ENCODE peak calls at places on chromosomes 5 and 9, in eight cellular contexts. R is right lobe of liver, G is IMR-90, J is heart left ventricle, X is body of pancreas, S is A549, C is endothelial cell of umbilical vein, E is transverse colon. P is an unnamed sample.

GRCh38 chr9:133580971-133581370 is 28.2 kb downstream of the FAM163B start:
- DNase-seq in S (no peak), C (no peak), E (no peak), G (no peak), J (no peak), R (no peak), X (no peak), P (no peak)

GRCh38 chr5:113212244-113212920 is 222.4 kb downstream of the TSSK1B start:
- DNase-seq in E (no peak), C (peak), R (peak), S (no peak), J (peak), X (peak), G (peak), P (peak)

GRCh38 chr5:79518718-79519117 is 4.8 kb upstream of the HOMER1 start:
- DNase-seq in G (no peak), S (no peak), X (no peak), C (no peak), E (no peak), R (no peak), J (no peak), P (no peak)

GRCh38 chr5:20572560-20572959 is 584.6 kb upstream of the CDH18 start:
- DNase-seq in X (no peak), G (peak), R (no peak), S (peak), E (no peak), J (no peak), C (peak), P (no peak)

GRCh38 chr5:154117930-154118329 is 72.6 kb upstream of the GALNT10 start:
- DNase-seq in J (no peak), C (no peak), G (no peak), R (no peak), X (no peak), S (no peak), E (no peak), P (no peak)

GRCh38 chr9:79581388-79581787 is 9.6 kb downstream of the TLE4 start:
- DNase-seq in X (no peak), G (peak), S (no peak), J (no peak), R (no peak), E (peak), C (peak), P (no peak)

GRCh38 chr9:18438300-18438925 is 35.5 kb upstream of the ADAMTSL1 start:
- DNase-seq in G (peak), E (no peak), C (peak), J (peak), R (peak), X (peak), S (no peak), P (peak)

GRCh38 chr9:15155826-15156225 is 151.2 kb downstream of the TTC39B start:
- DNase-seq in G (no peak), S (no peak), C (peak), X (peak), J (peak), R (no peak), E (no peak), P (no peak)

GRCh38 chr5:135190345-135191083 is 156.5 kb upstream of the PITX1 start:
- DNase-seq in J (no peak), R (no peak), S (no peak), G (no peak), C (no peak), X (no peak), E (no peak), P (no peak)

GRCh38 chr5:128241071-128241695 is 157.6 kb downstream of the SLC12A2 start:
- DNase-seq in R (no peak), J (no peak), X (no peak), E (no peak), S (no peak), G (peak), C (no peak), P (no peak)

GRCh38 chr5:179886190-179886589 is 21.5 kb downstream of the TBC1D9B start:
- DNase-seq in E (no peak), J (peak), G (no peak), R (no peak), C (no peak), X (no peak), S (no peak), P (no peak)

GRCh38 chr5:1128977-1129724 is 17.3 kb upstream of the SLC12A7 start:
- DNase-seq in E (no peak), S (no peak), J (no peak), R (no peak), G (no peak), X (no peak), C (no peak), P (no peak)

GRCh38 chr5:38384396-38384795 is 126.0 kb downstream of the EGFLAM start:
- DNase-seq in G (no peak), C (no peak), E (no peak), R (no peak), X (no peak), J (no peak), S (no peak), P (no peak)

GRCh38 chr5:80190960-80191359 is 64.9 kb downstream of the SERINC5 start:
- DNase-seq in C (no peak), E (no peak), R (no peak), S (no peak), J (no peak), G (no peak), X (no peak), P (no peak)

GRCh38 chr9:87786423-87786822 is 60.5 kb downstream of the CTSL start:
- DNase-seq in J (no peak), R (no peak), G (no peak), C (no peak), S (no peak), E (no peak), X (no peak), P (no peak)

GRCh38 chr5:80387063-80387768 is 20.6 kb upstream of the ZFYVE16 start:
- DNase-seq in C (no peak), R (no peak), S (no peak), J (no peak), X (no peak), E (no peak), G (no peak), P (no peak)

GRCh38 chr9:113650207-113651131 is 186.9 kb downstream of the RGS3 start:
- DNase-seq in G (peak), R (peak), J (no peak), X (no peak), E (no peak), C (peak), S (peak), P (no peak)

GRCh38 chr9:114722937-114723620 is 41.1 kb upstream of the TEX48 start:
- DNase-seq in C (no peak), R (no peak), X (no peak), J (no peak), G (no peak), S (no peak), E (no peak), P (no peak)

GRCh38 chr5:171418982-171419662 is at the start of gene FGF18:
- DNase-seq in X (peak), C (peak), J (peak), S (peak), E (peak), G (peak), R (no peak), P (peak)

GRCh38 chr5:68173007-68173406 is 42.5 kb upstream of the PIK3R1 start:
- DNase-seq in R (no peak), E (no peak), J (no peak), X (no peak), G (no peak), C (no peak), S (no peak), P (no peak)

GRCh38 chr9:78304357-78304756 is 7.4 kb downstream of the PSAT1 start:
- DNase-seq in J (no peak), X (no peak), G (no peak), E (no peak), R (no peak), S (no peak), C (no peak), P (no peak)

GRCh38 chr5:93715327-93715726 is 26.1 kb downstream of the POU5F2 start:
- DNase-seq in J (no peak), S (no peak), X (no peak), C (no peak), G (no peak), E (no peak), R (no peak), P (no peak)

GRCh38 chr9:127690735-127691134 is 16.1 kb upstream of the CFAP157 start:
- DNase-seq in R (no peak), E (no peak), X (no peak), S (no peak), C (no peak), J (no peak), G (no peak), P (no peak)

GRCh38 chr5:41686767-41687166 is 176.4 kb upstream of the PLCXD3 start:
- DNase-seq in X (no peak), C (no peak), R (no peak), S (no peak), J (no peak), E (no peak), G (no peak), P (no peak)

GRCh38 chr5:181042722-181043121 is 2.7 kb downstream of the BTNL9 start:
- DNase-seq in X (no peak), G (no peak), E (no peak), C (no peak), S (no peak), J (no peak), R (no peak), P (peak)

GRCh38 chr5:141558150-141558549 is 60.6 kb downstream of the DIAPH1 start:
- DNase-seq in R (no peak), S (no peak), X (no peak), J (peak), G (peak), C (no peak), E (no peak), P (no peak)

GRCh38 chr9:34989946-34990635 is 546 bp downstream of the DNAJB5 start:
- DNase-seq in E (peak), C (peak), R (peak), X (peak), J (peak), S (no peak), G (peak), P (peak)

GRCh38 chr9:36401179-36401740 is 1.2 kb upstream of the RNF38 start:
- DNase-seq in E (peak), X (peak), C (peak), G (peak), J (no peak), S (peak), R (no peak), P (peak)

GRCh38 chr9:121929893-121930875 is 162.9 kb downstream of the TTLL11 start:
- DNase-seq in E (no peak), R (no peak), J (no peak), G (no peak), C (peak), S (no peak), X (no peak), P (no peak)

GRCh38 chr5:151456321-151456940 is 9.0 kb downstream of the SLC36A1 start:
- DNase-seq in S (no peak), G (no peak), X (no peak), E (peak), J (no peak), C (no peak), R (no peak), P (no peak)

DNA sequence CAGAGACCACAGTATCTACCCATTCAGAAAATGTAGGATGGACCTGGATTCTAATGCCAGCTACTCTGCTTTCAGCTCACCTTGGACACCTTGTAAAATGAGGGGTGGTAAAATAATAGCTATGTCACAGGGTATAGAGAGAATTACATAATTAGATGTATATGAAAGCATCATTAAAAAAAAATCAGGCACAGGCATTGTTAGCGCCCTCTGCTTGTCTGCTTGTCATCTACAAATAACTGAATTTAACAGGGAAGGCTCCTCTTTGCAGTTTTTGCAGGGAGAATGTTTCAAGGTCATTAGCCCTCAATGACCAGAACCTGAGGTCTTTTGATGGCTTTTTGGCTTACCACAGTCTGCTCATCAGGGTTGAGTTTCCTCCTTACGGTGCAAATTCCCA is 58.0 kb downstream of the GPR21 start:
- DNase-seq in G (no peak), X (no peak), J (no peak), R (no peak), S (no peak), C (no peak), E (no peak), P (no peak)
- TF ChIP-seq CTCF in G (peak), X (no peak), J (no peak), R (peak), S (peak), C (no peak), E (no peak), P (no peak)

DNA sequence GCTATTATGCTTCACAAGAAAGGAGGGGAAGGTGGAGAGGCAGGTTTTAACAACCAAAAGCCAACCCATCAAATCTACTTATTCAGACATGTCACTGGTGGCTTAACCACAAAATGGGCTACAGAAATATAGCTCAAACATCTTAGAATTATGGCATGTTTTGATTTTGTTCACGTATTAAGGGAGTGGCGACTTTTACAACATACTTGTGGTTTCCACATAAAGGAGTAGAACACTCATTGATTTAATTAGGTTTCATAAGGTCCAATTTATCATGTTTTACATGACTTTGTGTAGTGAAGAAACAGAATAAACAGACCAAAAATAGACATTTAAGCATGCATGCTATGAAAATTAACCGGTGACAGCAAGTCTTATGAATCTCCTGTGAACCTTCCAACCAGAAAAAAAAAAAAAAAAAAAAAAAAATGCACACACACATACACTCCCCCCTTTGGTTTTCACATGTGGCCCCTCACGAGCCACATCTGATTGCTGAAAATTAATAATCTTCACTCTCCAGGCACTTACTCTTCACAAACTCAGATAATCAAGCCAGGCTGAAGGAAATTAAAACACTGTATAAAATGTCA is 5.4 kb downstream of the ZNF608 start:
- DNase-seq in S (no peak), C (no peak), G (no peak), J (no peak), X (no peak), R (no peak), E (no peak), P (no peak)
- H3K27ac ChIP-seq in S (no peak), C (no peak), G (no peak), J (no peak), X (no peak), R (no peak), E (peak), P (no peak)

DNA sequence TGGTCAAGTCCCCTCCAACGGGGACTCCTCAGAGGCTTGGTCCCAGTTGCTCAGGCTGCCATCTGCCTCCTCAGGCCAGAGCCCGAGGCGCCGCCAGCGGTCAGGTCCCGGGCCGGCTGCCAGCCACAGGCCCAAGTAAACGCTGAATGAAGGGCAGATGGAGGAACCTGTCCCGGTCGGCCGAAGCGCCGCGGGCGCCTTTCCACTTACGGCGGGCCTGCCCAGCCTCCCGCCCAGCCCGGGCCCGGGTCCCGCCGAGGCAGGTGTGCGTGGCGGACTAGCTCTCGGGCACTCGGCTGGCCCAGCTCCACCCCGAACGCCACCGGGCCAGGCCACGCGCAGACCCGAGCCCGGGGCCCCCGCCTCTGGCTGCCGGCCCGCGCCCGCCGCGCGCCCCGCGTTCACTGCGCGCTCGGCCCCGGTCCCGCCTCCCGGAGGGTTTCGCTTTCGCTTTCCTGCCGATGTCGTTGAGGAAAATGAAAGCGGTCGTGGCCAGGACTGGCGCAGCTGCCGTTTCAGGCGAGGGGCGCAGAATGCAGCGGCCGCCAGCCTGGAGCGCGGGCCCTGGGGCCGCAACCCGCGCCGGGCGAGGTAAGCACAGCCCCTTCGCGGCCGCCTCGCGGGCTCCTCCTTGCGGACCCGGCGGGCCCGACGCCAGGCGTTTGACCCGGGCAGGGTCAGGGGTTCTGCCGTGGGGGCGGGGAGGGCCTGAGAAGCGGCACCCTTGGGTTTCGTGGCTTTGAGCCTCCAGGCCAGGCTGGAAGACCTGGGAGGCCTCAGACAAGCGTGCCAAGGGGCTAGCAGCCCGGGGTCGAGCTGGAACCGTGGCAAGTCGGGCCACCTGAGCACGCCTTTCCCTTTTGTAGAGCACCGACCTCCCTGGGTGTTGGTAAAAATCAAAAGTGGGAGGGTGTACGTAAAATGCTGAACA is 41.2 kb downstream of the SLC22A5 start:
- DNase-seq in C (peak), G (peak), J (peak), X (peak), S (peak), R (peak), E (peak), P (peak)
- TF ChIP-seq POLR2A in C (peak), G (peak), J (peak), X (peak), S (peak), R (peak), E (peak), P (peak)

DNA sequence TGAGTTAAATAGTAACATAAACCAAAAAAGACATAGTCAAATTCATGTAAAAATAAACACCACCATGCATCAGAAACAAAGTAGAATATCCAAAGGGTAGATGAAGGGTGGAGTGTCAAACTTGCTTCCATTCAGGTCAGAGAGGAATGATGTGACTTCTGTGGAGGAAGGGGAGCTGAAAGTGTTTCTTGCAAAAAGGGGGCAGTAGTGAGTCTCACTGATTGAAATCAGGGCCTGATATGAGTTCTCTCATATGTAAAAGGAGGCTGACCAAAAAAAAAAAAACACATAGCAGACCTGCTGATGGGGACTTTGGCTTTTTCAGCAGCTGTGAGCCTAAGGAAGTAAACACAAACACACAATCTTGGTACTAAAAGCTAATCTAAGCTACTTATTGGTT is 38.8 kb upstream of the RGMB start:
- DNase-seq in C (no peak), S (no peak), X (no peak), G (no peak), E (no peak), R (no peak), J (no peak), P (no peak)
- TF ChIP-seq CTCF in C (no peak), S (no peak), X (no peak), G (no peak), E (no peak), R (no peak), J (no peak), P (no peak)

DNA sequence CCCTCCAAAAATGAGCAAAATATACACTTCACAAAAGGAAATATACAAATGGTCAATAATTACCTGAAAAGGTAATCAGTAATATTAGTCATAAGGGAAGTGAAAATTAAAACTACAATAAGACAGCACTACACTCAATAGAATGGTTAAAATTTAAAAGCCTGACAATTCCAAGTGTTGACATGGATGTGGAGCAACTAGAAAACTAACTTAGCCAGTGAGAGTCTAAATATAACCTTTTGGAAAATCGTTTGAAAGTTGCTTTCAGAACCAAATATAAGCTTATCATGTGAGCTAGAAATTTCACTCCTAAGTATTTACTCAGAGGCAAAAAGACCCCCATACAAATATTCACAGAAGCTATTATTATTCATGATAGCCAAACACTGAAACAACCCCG is 105.1 kb upstream of the MVB12B start:
- DNase-seq in J (no peak), G (no peak), S (no peak), R (no peak), C (no peak), X (no peak), E (no peak), P (no peak)
- H3K27ac ChIP-seq in J (no peak), G (no peak), S (no peak), R (no peak), C (no peak), X (no peak), E (no peak), P (no peak)

DNA sequence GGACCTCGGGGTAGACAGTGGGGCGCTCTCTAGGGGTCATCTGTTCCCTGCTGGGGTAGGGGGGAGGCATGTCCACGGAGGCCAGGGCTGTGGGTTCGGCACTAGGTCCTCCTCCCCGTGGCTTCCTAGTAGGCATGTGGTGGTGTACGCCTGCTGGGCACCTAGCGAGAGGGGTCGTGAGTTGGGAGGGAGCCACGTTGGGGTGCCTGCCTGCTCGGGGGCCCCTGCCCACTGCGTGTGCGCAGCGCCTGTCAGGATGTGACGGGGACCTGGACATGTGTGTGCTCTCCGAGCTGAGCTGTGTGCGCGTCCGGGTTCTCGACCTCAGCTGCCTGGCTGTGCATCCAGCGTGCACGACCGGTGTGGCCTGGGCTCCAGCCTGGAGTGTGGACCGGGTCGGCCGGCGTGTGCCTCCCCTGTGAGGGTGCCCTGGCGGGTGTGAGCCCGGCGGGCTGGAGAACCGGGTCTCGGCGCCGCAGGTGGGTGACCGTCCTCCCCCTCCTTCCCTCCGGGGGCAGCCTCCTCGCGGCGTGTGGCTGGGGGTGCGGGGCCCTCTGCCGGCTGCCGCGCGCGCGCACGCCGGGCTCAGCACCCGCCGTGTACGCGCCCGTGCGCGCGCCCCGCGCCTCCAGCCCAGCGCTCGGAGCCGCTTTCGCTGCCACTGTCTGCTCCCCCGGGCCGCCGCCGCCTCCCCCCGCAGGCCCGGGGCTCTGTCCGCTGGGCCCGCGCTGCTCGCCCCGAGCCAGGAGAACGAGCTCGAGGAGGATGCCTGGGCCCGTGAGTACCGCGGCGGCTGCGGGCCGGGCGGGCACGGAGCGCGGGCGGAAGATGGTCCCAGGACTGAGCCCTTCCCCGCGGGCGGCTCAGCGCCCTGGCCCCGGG is at the start of gene PRR7:
- DNase-seq in J (peak), E (peak), G (peak), X (peak), S (peak), R (peak), C (peak), P (peak)
- TF ChIP-seq POLR2A in J (no peak), E (peak), G (no peak), X (no peak), S (peak), R (peak), C (peak), P (no peak)

GRCh38 chr5:139684881-139685749 is 37.0 kb downstream of the CXXC5 start:
- DNase-seq in X (peak), S (no peak), R (peak), E (no peak), C (no peak), G (no peak), J (no peak), P (no peak)
- TF ChIP-seq CTCF in X (peak), S (no peak), R (peak), E (no peak), C (no peak), G (no peak), J (peak), P (no peak)